ENCODE peak calls at places on chromosomes 4 and X, in ten cellular contexts. Q is cardiac septum; E is LoVo; O is left ventricle myocardium inferior; U is activated CD4-positive, CD25-positive, alpha-beta regulatory T cell; Z is mucosa of gallbladder; S is activated T-helper 1 cell treated with Interleukin-2 at 50 U/mL for 16 hours; T is GM06990; J is amniotic stem cell; P is naive thymus-derived CD4-positive, alpha-beta T cell. D is an unnamed sample.

GRCh38 chrX:16278927-16279326 is 111.6 kb downstream of the MAGEB17 start:
- DNase-seq in Q (no peak), E (no peak), O (no peak), U (no peak), Z (no peak), S (no peak), T (no peak), J (no peak), P (no peak), D (no peak)

GRCh38 chr4:116016201-116016600 is 902.8 kb upstream of the NDST4 start:
- DNase-seq in Q (no peak), E (peak; percentile 60), O (no peak), U (no peak), Z (peak; percentile 88), S (no peak), T (no peak), J (no peak), P (no peak), D (no peak)

GRCh38 chr4:164761233-164761632 is 7.3 kb downstream of the SMIM31 start:
- DNase-seq in Q (no peak), E (peak; percentile 25), O (no peak), U (no peak), Z (no peak), S (no peak), T (no peak), J (no peak), P (no peak), D (no peak)

GRCh38 chr4:105560488-105560887 is 8.1 kb downstream of the ARHGEF38 start:
- DNase-seq in Q (no peak), E (no peak), O (no peak), U (no peak), Z (no peak), S (no peak), T (no peak), J (no peak), P (no peak), D (no peak)

GRCh38 chr4:108700358-108700757 is 50.0 kb downstream of the OSTC start:
- DNase-seq in Q (no peak), E (no peak), O (no peak), U (no peak), Z (no peak), S (no peak), T (no peak), J (no peak), P (no peak), D (no peak)

GRCh38 chr4:101367201-101367600 is 19.9 kb upstream of the PPP3CA start:
- DNase-seq in Q (no peak), E (no peak), O (no peak), U (no peak), Z (no peak), S (no peak), T (no peak), J (peak; percentile 63), P (no peak), D (no peak)

GRCh38 chr4:53004497-53005148 is 142.5 kb downstream of the RASL11B start:
- DNase-seq in Q (no peak), E (no peak), O (no peak), U (no peak), Z (no peak), S (no peak), T (no peak), J (no peak), P (no peak), D (no peak)

GRCh38 chr4:72375050-72375736 is 193.8 kb downstream of the ADAMTS3 start:
- DNase-seq in Q (no peak), E (no peak), O (no peak), U (no peak), Z (no peak), S (no peak), T (no peak), J (peak; percentile 55), P (no peak), D (no peak)

GRCh38 chrX:150680974-150681373 is 12.2 kb upstream of the MTMR1 start:
- DNase-seq in Q (no peak), E (no peak), O (no peak), U (no peak), Z (no peak), S (no peak), T (no peak), J (no peak), P (no peak), D (no peak)

GRCh38 chr4:56297801-56298200 is 89.5 kb downstream of the AASDH start:
- DNase-seq in Q (no peak), E (no peak), O (no peak), U (no peak), Z (no peak), S (no peak), T (no peak), J (no peak), P (no peak), D (no peak)

GRCh38 chr4:26887809-26888208 is 27.2 kb downstream of the STIM2 start:
- DNase-seq in Q (no peak), E (no peak), O (no peak), U (no peak), Z (no peak), S (no peak), T (no peak), J (no peak), P (no peak), D (no peak)

GRCh38 chr4:174099712-174100111 is 183.8 kb downstream of the FBXO8 start:
- DNase-seq in Q (no peak), E (no peak), O (no peak), U (no peak), Z (no peak), S (no peak), T (no peak), J (no peak), P (no peak), D (no peak)

GRCh38 chr4:161206528-161207080 is 957.2 kb downstream of the FSTL5 start:
- DNase-seq in Q (no peak), E (no peak), O (no peak), U (no peak), Z (no peak), S (no peak), T (no peak), J (no peak), P (no peak), D (no peak)

GRCh38 chr4:164779080-164779479 is 25.1 kb downstream of the SMIM31 start:
- DNase-seq in Q (no peak), E (no peak), O (no peak), U (no peak), Z (no peak), S (no peak), T (no peak), J (no peak), P (no peak), D (no peak)

GRCh38 chr4:146224331-146224966 is 10.1 kb downstream of the REELD1 start:
- DNase-seq in Q (no peak), E (no peak), O (no peak), U (no peak), Z (peak; percentile 39), S (no peak), T (no peak), J (no peak), P (no peak), D (peak; percentile 68)

GRCh38 chrX:64093761-64094160 is 111.7 kb downstream of the AMER1 start:
- DNase-seq in Q (no peak), E (no peak), O (no peak), U (no peak), Z (no peak), S (no peak), T (no peak), J (no peak), P (no peak), D (no peak)

GRCh38 chr4:88583643-88584470 is 8.4 kb upstream of the HERC3 start:
- DNase-seq in Q (no peak), E (no peak), O (no peak), U (no peak), Z (no peak), S (no peak), T (no peak), J (no peak), P (no peak), D (no peak)

GRCh38 chr4:108830509-108831244 is 67.8 kb upstream of the ETNPPL start:
- DNase-seq in Q (peak; percentile 76), E (no peak), O (peak; percentile 64), U (no peak), Z (no peak), S (no peak), T (no peak), J (no peak), P (no peak), D (peak; percentile 76)

GRCh38 chr4:10611673-10612072 is 72.9 kb downstream of the CLNK start:
- DNase-seq in Q (no peak), E (peak; percentile 57), O (no peak), U (no peak), Z (peak; percentile 46), S (no peak), T (no peak), J (peak; percentile 67), P (no peak), D (no peak)

GRCh38 chr4:16297003-16297402 is 70.7 kb upstream of the TAPT1 start:
- DNase-seq in Q (no peak), E (no peak), O (no peak), U (no peak), Z (no peak), S (no peak), T (no peak), J (no peak), P (no peak), D (no peak)

GRCh38 chrX:101391831-101392230 is 1.0 kb downstream of the RPL36A start:
- DNase-seq in Q (no peak), E (no peak), O (no peak), U (no peak), Z (no peak), S (no peak), T (no peak), J (no peak), P (no peak), D (no peak)

GRCh38 chrX:150574824-150575409 is 6.5 kb downstream of the MTM1 start:
- DNase-seq in Q (no peak), E (no peak), O (no peak), U (no peak), Z (no peak), S (no peak), T (peak; percentile 7), J (no peak), P (no peak), D (no peak)

D was measured in right cardiac atrium.